ENCODE peak calls at places on chromosomes 4 and X, in five cellular contexts. L is NCI-H82; O is naive thymus-derived CD8-positive, alpha-beta T cell; P is T-helper 2 cell; H is activated naive CD4-positive, alpha-beta T cell treated with Interleukin-2 at 50 U/mL for 16 hours. G is an unnamed sample.

GRCh38 chrX:1537031-1537715 is at the start of gene P2RY8:
- DNase-seq in P (peak), O (peak), H (peak), L (no peak), G (no peak)

GRCh38 chr4:160826339-160826679 is 1337.5 kb downstream of the FSTL5 start:
- DNase-seq in O (no peak), L (no peak), H (no peak), P (no peak), G (no peak)

GRCh38 chrX:103293118-103293517 is 16.6 kb upstream of the TCEAL5 start:
- DNase-seq in L (no peak), H (no peak), O (no peak), P (no peak), G (no peak)

GRCh38 chr4:143406523-143406922 is 69.8 kb downstream of the GAB1 start:
- DNase-seq in H (no peak), P (no peak), O (no peak), L (no peak), G (no peak)

GRCh38 chr4:79083406-79084010 is 144.3 kb upstream of the PAQR3 start:
- DNase-seq in P (no peak), H (no peak), O (no peak), L (no peak), G (no peak)

GRCh38 chr4:40484346-40484745 is 145.3 kb downstream of the RBM47 start:
- DNase-seq in L (no peak), O (no peak), P (no peak), H (no peak), G (no peak)

GRCh38 chr4:84913176-84913575 is 53.3 kb downstream of the WDFY3 start:
- DNase-seq in H (no peak), P (no peak), O (no peak), L (no peak), G (no peak)

GRCh38 chr4:47705326-47705981 is 132.4 kb downstream of the CORIN start:
- DNase-seq in O (no peak), L (peak), P (no peak), H (no peak), G (no peak)

GRCh38 chr4:103075435-103075893 is 1.1 kb downstream of the SLC9B2 start:
- DNase-seq in O (no peak), H (no peak), P (no peak), L (peak), G (no peak)

GRCh38 chr4:47717173-47717572 is 120.7 kb downstream of the CORIN start:
- DNase-seq in L (no peak), P (no peak), O (no peak), H (no peak), G (no peak)